ENCODE peak calls at places on chromosomes 12 and 14, in five cellular contexts. V, D, T, A and H are unnamed samples.

GRCh38 chr14:66078031-66078430 is 408.1 kb upstream of the CCDC196 start:
- DNase-seq in A (no peak), V (no peak), T (no peak), D (no peak), H (no peak)

GRCh38 chr12:46982629-46983392 is 96.6 kb upstream of the PCED1B start:
- DNase-seq in A (no peak), D (no peak), V (no peak), T (no peak), H (no peak)

GRCh38 chr14:59328410-59328809 is 136.8 kb downstream of the GPR135 start:
- DNase-seq in T (no peak), V (no peak), D (no peak), A (no peak), H (no peak)

GRCh38 chr14:66011855-66012254 is 474.3 kb upstream of the CCDC196 start:
- DNase-seq in T (no peak), V (no peak), D (no peak), A (no peak), H (no peak)

GRCh38 chr14:69049675-69050074 is 70.6 kb upstream of the ACTN1 start:
- DNase-seq in A (no peak), V (no peak), T (no peak), D (peak), H (no peak)

GRCh38 chr14:73740921-73741326 is 26.7 kb upstream of the PNMA1 start:
- DNase-seq in V (no peak), T (peak), D (peak), A (no peak), H (peak)

GRCh38 chr12:3833670-3834310 is 39.4 kb downstream of the PARP11 start:
- DNase-seq in A (no peak), V (no peak), D (no peak), T (no peak), H (no peak)

GRCh38 chr14:91354221-91354916 is 63.3 kb downstream of the CCDC88C start:
- DNase-seq in A (no peak), D (peak), V (no peak), T (no peak), H (no peak)

GRCh38 chr14:88029500-88029899 is 24.6 kb downstream of the GPR65 start:
- DNase-seq in A (no peak), T (no peak), V (no peak), D (no peak), H (no peak)

GRCh38 chr12:63400746-63401145 is 249.7 kb upstream of the AVPR1A start:
- DNase-seq in T (no peak), V (no peak), D (no peak), A (no peak), H (no peak)

GRCh38 chr12:103679771-103680170 is 92.7 kb downstream of the STAB2 start:
- DNase-seq in A (no peak), V (no peak), D (no peak), T (no peak), H (no peak)

GRCh38 chr14:72451081-72451972 is 442.6 kb downstream of the DPF3 start:
- DNase-seq in A (peak), D (no peak), T (no peak), V (peak), H (no peak)

GRCh38 chr12:107045186-107045585 is 48.2 kb downstream of the CRY1 start:
- DNase-seq in V (no peak), A (no peak), D (no peak), T (no peak), H (no peak)

GRCh38 chr12:20646239-20646827 is 48.8 kb upstream of the SLCO1C1 start:
- DNase-seq in V (no peak), A (no peak), D (no peak), T (no peak), H (no peak)

GRCh38 chr12:14638066-14638465 is 58.3 kb downstream of the GUCY2C start:
- DNase-seq in A (no peak), V (no peak), D (no peak), T (no peak), H (no peak)

GRCh38 chr12:97465012-97465345 is 2.4 kb downstream of the RMST start:
- DNase-seq in D (no peak), T (no peak), A (no peak), V (no peak), H (no peak)

GRCh38 chr12:79373896-79374499 is 316.8 kb downstream of the PAWR start:
- DNase-seq in D (no peak), V (no peak), T (no peak), A (peak), H (no peak)

GRCh38 chr12:124233846-124234620 is 60.9 kb upstream of the RFLNA start:
- DNase-seq in A (no peak), T (no peak), V (no peak), D (no peak), H (no peak)

GRCh38 chr14:102824832-102825231 is 47.6 kb downstream of the TRAF3 start:
- DNase-seq in A (no peak), V (peak), D (no peak), T (no peak), H (no peak)

GRCh38 chr14:32426596-32427408 is 97.7 kb downstream of the AKAP6 start:
- DNase-seq in V (no peak), A (no peak), T (no peak), D (no peak), H (no peak)

GRCh38 chr14:79256311-79256879 is 954.9 kb downstream of the DIO2 start:
- DNase-seq in A (no peak), D (no peak), T (no peak), V (no peak), H (no peak)

GRCh38 chr14:46344327-46344937 is 307.1 kb downstream of the RPL10L start:
- DNase-seq in T (no peak), V (no peak), A (no peak), D (no peak), H (no peak)

GRCh38 chr12:121532503-121533390 is 48.1 kb downstream of the KDM2B start:
- DNase-seq in T (no peak), V (no peak), A (no peak), D (no peak), H (no peak)

GRCh38 chr14:94628578-94628977 is 16.4 kb downstream of the SERPINA3 start:
- DNase-seq in D (no peak), T (peak), A (no peak), V (no peak), H (no peak)

GRCh38 chr14:90760591-90761316 is 55.5 kb downstream of the TTC7B start:
- DNase-seq in A (no peak), T (no peak), V (no peak), D (no peak), H (no peak)

GRCh38 chr14:66036598-66036997 is 449.6 kb upstream of the CCDC196 start:
- DNase-seq in D (no peak), A (no peak), T (no peak), V (no peak), H (no peak)

GRCh38 chr12:93960521-93960920 is 187.9 kb upstream of the PLXNC1 start:
- DNase-seq in D (no peak), T (no peak), A (no peak), V (no peak), H (no peak)

GRCh38 chr14:31038521-31039166 is 12.5 kb upstream of the STRN3 start:
- DNase-seq in T (no peak), V (no peak), D (no peak), A (no peak), H (no peak)

GRCh38 chr14:69141550-69141949 is 11.4 kb downstream of the DCAF5 start:
- DNase-seq in A (no peak), D (no peak), V (no peak), T (no peak), H (no peak)

GRCh38 chr14:63677891-63678379 is 36.3 kb upstream of the WDR89 start:
- DNase-seq in T (no peak), V (no peak), D (no peak), A (no peak), H (no peak)